ENCODE peak calls at places on chromosomes 5 and 9, in nine cellular contexts. U, R, T, Q, F, C, V, M and L are unnamed samples.

GRCh38 chr5:71884926-71885325 is 165.9 kb downstream of the CARTPT start:
- DNase-seq in U (no peak), R (no peak), T (no peak), Q (no peak), F (no peak), C (no peak), V (no peak), M (no peak), L (no peak)

GRCh38 chr9:76296561-76297276 is 97.5 kb downstream of the RFK start:
- DNase-seq in U (no peak), R (no peak), T (no peak), Q (no peak), F (no peak), C (no peak), V (no peak), M (no peak), L (no peak)

GRCh38 chr9:23036416-23036815 is 589.8 kb downstream of the DMRTA1 start:
- DNase-seq in U (no peak), R (no peak), T (no peak), Q (no peak), F (no peak), C (no peak), V (no peak), M (no peak), L (no peak)

GRCh38 chr9:134323741-134324358 is 2.4 kb upstream of the RXRA start:
- DNase-seq in U (no peak), R (peak; percentile 58), T (no peak), Q (no peak), F (no peak), C (no peak), V (no peak), M (no peak), L (no peak)

GRCh38 chr5:80957031-80957761 is 3.0 kb upstream of the RASGRF2 start:
- DNase-seq in U (peak; percentile 86), R (no peak), T (no peak), Q (no peak), F (no peak), C (no peak), V (no peak), M (peak; percentile 42), L (no peak)

GRCh38 chr5:418681-419121 is 24.3 kb upstream of the EXOC3 start:
- DNase-seq in U (no peak), R (no peak), T (no peak), Q (no peak), F (no peak), C (no peak), V (no peak), M (no peak), L (no peak)

GRCh38 chr9:101220341-101220740 is 164.5 kb downstream of the BAAT start:
- DNase-seq in U (no peak), R (no peak), T (no peak), Q (no peak), F (no peak), C (no peak), V (no peak), M (no peak), L (no peak)

GRCh38 chr5:100517301-100517974 is 17.7 kb upstream of the FAM174A start:
- DNase-seq in U (peak; percentile 46), R (no peak), T (no peak), Q (no peak), F (no peak), C (no peak), V (no peak), M (no peak), L (no peak)

GRCh38 chr5:150410524-150411244 is 2.0 kb downstream of the CD74 start:
- DNase-seq in U (peak; percentile 78), R (peak; percentile 22), T (peak; percentile 28), Q (peak; percentile 84), F (no peak), C (no peak), V (peak; percentile 68), M (peak; percentile 71), L (peak; percentile 52)

GRCh38 chr5:150409638-150410523 is 2.8 kb downstream of the CD74 start:
- DNase-seq in U (peak; percentile 89), R (peak; percentile 72), T (peak; percentile 27), Q (peak; percentile 92), F (no peak), C (peak; percentile 68), V (peak; percentile 82), M (peak; percentile 88), L (peak; percentile 77)

GRCh38 chr9:78781681-78782080 is 484.8 kb downstream of the PSAT1 start:
- DNase-seq in U (no peak), R (no peak), T (no peak), Q (no peak), F (no peak), C (no peak), V (no peak), M (no peak), L (no peak)

GRCh38 chr9:36492849-36493248 is 79.8 kb upstream of the MELK start:
- DNase-seq in U (no peak), R (no peak), T (no peak), Q (no peak), F (no peak), C (no peak), V (no peak), M (peak; percentile 27), L (no peak)

GRCh38 chr9:132647806-132648205 is 22.0 kb downstream of the DDX31 start:
- DNase-seq in U (no peak), R (no peak), T (no peak), Q (no peak), F (no peak), C (no peak), V (no peak), M (peak; percentile 12), L (no peak)

GRCh38 chr9:100440071-100440470 is 13.1 kb downstream of the MSANTD3 start:
- DNase-seq in U (no peak), R (no peak), T (no peak), Q (no peak), F (no peak), C (no peak), V (no peak), M (peak; percentile 54), L (no peak)

GRCh38 chr5:150946351-150946905 is 41.6 kb upstream of the ZNF300 start:
- DNase-seq in U (no peak), R (peak; percentile 59), T (no peak), Q (peak; percentile 87), F (no peak), C (no peak), V (no peak), M (peak; percentile 90), L (no peak)

GRCh38 chr9:35516481-35516880 is 26.6 kb downstream of the RUSC2 start:
- DNase-seq in U (no peak), R (no peak), T (no peak), Q (no peak), F (no peak), C (no peak), V (no peak), M (peak; percentile 78), L (no peak)

GRCh38 chr5:14685757-14686156 is 21.2 kb downstream of the OTULIN start:
- DNase-seq in U (peak; percentile 74), R (no peak), T (peak; percentile 11), Q (peak; percentile 72), F (no peak), C (peak; percentile 55), V (peak; percentile 23), M (peak; percentile 67), L (peak; percentile 23)

GRCh38 chr5:137022725-137023124 is 476.4 kb downstream of the SPOCK1 start:
- DNase-seq in U (no peak), R (no peak), T (no peak), Q (no peak), F (no peak), C (no peak), V (no peak), M (no peak), L (no peak)

GRCh38 chr9:124354364-124355031 is 60.7 kb downstream of the PSMB7 start:
- DNase-seq in U (no peak), R (no peak), T (no peak), Q (no peak), F (peak; percentile 43), C (no peak), V (no peak), M (no peak), L (no peak)

GRCh38 chr9:129141066-129142041 is 30.1 kb downstream of the PTPA start:
- DNase-seq in U (peak; percentile 9), R (no peak), T (no peak), Q (peak; percentile 71), F (no peak), C (peak; percentile 64), V (no peak), M (peak; percentile 94), L (no peak)

GRCh38 chr5:41707853-41708603 is 162.2 kb downstream of the OXCT1 start:
- DNase-seq in U (peak; percentile 51), R (no peak), T (no peak), Q (no peak), F (no peak), C (peak; percentile 42), V (peak; percentile 9), M (peak; percentile 74), L (no peak)

GRCh38 chr5:140600096-140600495 is 32.9 kb downstream of the CD14 start:
- DNase-seq in U (no peak), R (no peak), T (no peak), Q (no peak), F (no peak), C (no peak), V (no peak), M (no peak), L (no peak)